ENCODE peak calls at places on chromosomes 6 and 20, in six cellular contexts. Z is body of pancreas, S is cardiac muscle cell, X is SW 1271, B is Kasumi-1, P is NCI-H2081. R is an unnamed sample.

GRCh38 chr6:141443668-141444067 is 689.1 kb upstream of the GJE1 start:
- DNase-seq in Z (no peak), S (no peak), X (peak; percentile 21), B (no peak), P (no peak), R (no peak)

GRCh38 chr6:137222376-137222775 is 3.2 kb upstream of the IFNGR1 start:
- DNase-seq in Z (no peak), S (no peak), X (no peak), B (peak; percentile 95), P (no peak), R (no peak)

GRCh38 chr6:154986787-154987235 is 8.3 kb upstream of the TIAM2 start:
- DNase-seq in Z (no peak), S (no peak), X (no peak), B (peak; percentile 55), P (no peak), R (no peak)

GRCh38 chr20:11438412-11438811 is 479.3 kb upstream of the BTBD3 start:
- DNase-seq in Z (no peak), S (no peak), X (no peak), B (no peak), P (no peak), R (no peak)

GRCh38 chr6:257031-257725 is 35.1 kb upstream of the DUSP22 start:
- DNase-seq in Z (no peak), S (no peak), X (no peak), B (no peak), P (no peak), R (no peak)

GRCh38 chr20:4230185-4230584 is 214.8 kb upstream of the RNF24 start:
- DNase-seq in Z (no peak), S (no peak), X (no peak), B (no peak), P (no peak), R (no peak)

GRCh38 chr6:30748301-30748769 is 4.0 kb upstream of the IER3 start:
- DNase-seq in Z (no peak), S (no peak), X (no peak), B (no peak), P (no peak), R (no peak)

GRCh38 chr6:106631356-106631755 is 2.0 kb downstream of the QRSL1 start:
- DNase-seq in Z (no peak), S (no peak), X (no peak), B (no peak), P (no peak), R (no peak)

GRCh38 chr6:46648869-46649488 is 3.6 kb downstream of the CYP39A1 start:
- DNase-seq in Z (no peak), S (no peak), X (no peak), B (no peak), P (no peak), R (no peak)

GRCh38 chr6:13012977-13013680 is 296.6 kb downstream of the PHACTR1 start:
- DNase-seq in Z (peak; percentile 79), S (peak; percentile 60), X (no peak), B (no peak), P (no peak), R (peak; percentile 6)

GRCh38 chr6:106976270-106976669 is 1.7 kb upstream of the CD24 start:
- DNase-seq in Z (peak; percentile 23), S (no peak), X (no peak), B (no peak), P (no peak), R (no peak)

GRCh38 chr6:20953019-20953418 is 418.8 kb downstream of the CDKAL1 start:
- DNase-seq in Z (no peak), S (no peak), X (no peak), B (no peak), P (peak; percentile 96), R (no peak)

GRCh38 chr6:29924731-29925130 is 17.6 kb upstream of the HLA-A start:
- DNase-seq in Z (no peak), S (no peak), X (peak; percentile 59), B (no peak), P (no peak), R (no peak)

GRCh38 chr6:151384151-151384550 is 7.2 kb downstream of the ZBTB2 start:
- DNase-seq in Z (no peak), S (no peak), X (no peak), B (no peak), P (no peak), R (no peak)

GRCh38 chr6:139732451-139732850 is 358.0 kb upstream of the CITED2 start:
- DNase-seq in Z (no peak), S (no peak), X (peak; percentile 58), B (no peak), P (no peak), R (no peak)

GRCh38 chr6:18214003-18214402 is 50.3 kb downstream of the DEK start:
- DNase-seq in Z (no peak), S (peak; percentile 34), X (no peak), B (no peak), P (no peak), R (no peak)

GRCh38 chr6:18368277-18369105 is 18.7 kb upstream of the RNF144B start:
- DNase-seq in Z (no peak), S (no peak), X (no peak), B (no peak), P (no peak), R (no peak)

GRCh38 chr6:34990971-34991560 is 102.0 kb downstream of the ANKS1A start:
- DNase-seq in Z (no peak), S (no peak), X (no peak), B (no peak), P (no peak), R (no peak)

GRCh38 chr6:217048-217659 is 75.1 kb upstream of the DUSP22 start:
- DNase-seq in Z (no peak), S (peak; percentile 15), X (no peak), B (no peak), P (no peak), R (no peak)

GRCh38 chr20:63736893-63737689 is 627 bp downstream of the LIME1 start:
- DNase-seq in Z (no peak), S (no peak), X (no peak), B (no peak), P (no peak), R (no peak)

GRCh38 chr6:134630468-134631180 is 312.7 kb upstream of the SGK1 start:
- DNase-seq in Z (no peak), S (no peak), X (no peak), B (no peak), P (no peak), R (no peak)

R was measured in NCI-H526 treated with DMSO at 0.1 percent for 48 hours.